ENCODE peak calls at places on chromosomes 2 and 18, in seven cellular contexts. One of them, this sample, is unnamed. For H3K36me3 and H3K4me1, the result is how much of the 10 kb centered on the place peaks cover.

GRCh38 chr2:2633017-2633416 is 301.9 kb upstream of the MYT1L start:
- DNase-seq in heart right ventricle: no peak
- DNase-seq in right atrium auricular region: no peak
- DNase-seq in K562: no peak
- DNase-seq in CD8-positive, alpha-beta memory T cell: no peak
- DNase-seq in suprapubic skin: no peak
- DNase-seq in PC-3: no peak
- DNase-seq in this sample: no peak

GRCh38 chr18:50786851-50787250 is 33.0 kb downstream of the MRO start:
- DNase-seq in right atrium auricular region: no peak
- DNase-seq in suprapubic skin: no peak
- DNase-seq in PC-3: no peak
- DNase-seq in K562: no peak
- DNase-seq in heart right ventricle: no peak
- DNase-seq in CD8-positive, alpha-beta memory T cell: no peak
- DNase-seq in this sample: no peak

GRCh38 chr2:285506-285905 is 2.4 kb downstream of the ALKAL2 start:
- DNase-seq in K562: no peak
- DNase-seq in right atrium auricular region: no peak
- DNase-seq in heart right ventricle: no peak
- DNase-seq in suprapubic skin: no peak
- DNase-seq in PC-3: peak
- DNase-seq in CD8-positive, alpha-beta memory T cell: no peak
- DNase-seq in this sample: no peak

GRCh38 chr2:232839680-232840079 is 30.4 kb upstream of the SNORC start:
- DNase-seq in heart right ventricle: peak
- DNase-seq in suprapubic skin: no peak
- DNase-seq in K562: no peak
- DNase-seq in CD8-positive, alpha-beta memory T cell: no peak
- DNase-seq in PC-3: no peak
- DNase-seq in right atrium auricular region: no peak
- DNase-seq in this sample: no peak

GRCh38 chr2:29788066-29788465 is 133.3 kb downstream of the ALK start:
- DNase-seq in suprapubic skin: no peak
- DNase-seq in heart right ventricle: no peak
- DNase-seq in K562: no peak
- DNase-seq in CD8-positive, alpha-beta memory T cell: no peak
- DNase-seq in PC-3: no peak
- DNase-seq in right atrium auricular region: no peak
- DNase-seq in this sample: no peak

GRCh38 chr2:162416446-162416845 is 72.5 kb downstream of the GCA start:
- DNase-seq in right atrium auricular region: no peak
- DNase-seq in K562: no peak
- DNase-seq in heart right ventricle: no peak
- DNase-seq in suprapubic skin: no peak
- DNase-seq in PC-3: no peak
- DNase-seq in CD8-positive, alpha-beta memory T cell: no peak
- DNase-seq in this sample: no peak

GRCh38 chr2:241844066-241844728 is 14.5 kb downstream of the PDCD1 start:
- DNase-seq in K562: peak
- DNase-seq in CD8-positive, alpha-beta memory T cell: peak
- DNase-seq in right atrium auricular region: no peak
- DNase-seq in PC-3: peak
- DNase-seq in heart right ventricle: peak
- DNase-seq in suprapubic skin: peak
- DNase-seq in this sample: peak

GRCh38 chr18:76687271-76688006 is 134.9 kb upstream of the ZNF236 start:
- DNase-seq in right atrium auricular region: no peak
- DNase-seq in suprapubic skin: no peak
- DNase-seq in PC-3: no peak
- DNase-seq in CD8-positive, alpha-beta memory T cell: no peak
- DNase-seq in K562: no peak
- DNase-seq in heart right ventricle: no peak
- DNase-seq in this sample: no peak

GRCh38 chr2:205769494-205769848 is 87.2 kb downstream of the NRP2 start:
- DNase-seq in right atrium auricular region: no peak
- DNase-seq in heart right ventricle: no peak
- DNase-seq in suprapubic skin: no peak
- DNase-seq in CD8-positive, alpha-beta memory T cell: no peak
- DNase-seq in PC-3: peak
- DNase-seq in K562: no peak
- DNase-seq in this sample: no peak

GRCh38 chr2:51219468-51219867 is 187.5 kb upstream of the NRXN1 start:
- DNase-seq in right atrium auricular region: no peak
- DNase-seq in CD8-positive, alpha-beta memory T cell: no peak
- DNase-seq in PC-3: peak
- DNase-seq in K562: no peak
- DNase-seq in heart right ventricle: no peak
- DNase-seq in suprapubic skin: no peak
- DNase-seq in this sample: no peak

GRCh38 chr2:203934006-203934632 is 2.4 kb upstream of the ICOS start:
- DNase-seq in PC-3: no peak
- DNase-seq in right atrium auricular region: no peak
- DNase-seq in suprapubic skin: no peak
- DNase-seq in heart right ventricle: no peak
- DNase-seq in CD8-positive, alpha-beta memory T cell: peak
- DNase-seq in K562: no peak
- DNase-seq in this sample: no peak

GRCh38 chr2:108534577-108535379 is 508 bp downstream of the LIMS1 start:
- DNase-seq in K562: no peak
- DNase-seq in PC-3: peak
- DNase-seq in heart right ventricle: peak
- DNase-seq in suprapubic skin: peak
- DNase-seq in right atrium auricular region: no peak
- DNase-seq in CD8-positive, alpha-beta memory T cell: peak
- DNase-seq in this sample: no peak

GRCh38 chr18:75211721-75212625 is 1.4 kb downstream of the TSHZ1 start:
- DNase-seq in right atrium auricular region: no peak
- DNase-seq in CD8-positive, alpha-beta memory T cell: peak
- DNase-seq in K562: peak
- DNase-seq in suprapubic skin: no peak
- DNase-seq in heart right ventricle: peak
- DNase-seq in PC-3: peak
- DNase-seq in this sample: peak

DNA sequence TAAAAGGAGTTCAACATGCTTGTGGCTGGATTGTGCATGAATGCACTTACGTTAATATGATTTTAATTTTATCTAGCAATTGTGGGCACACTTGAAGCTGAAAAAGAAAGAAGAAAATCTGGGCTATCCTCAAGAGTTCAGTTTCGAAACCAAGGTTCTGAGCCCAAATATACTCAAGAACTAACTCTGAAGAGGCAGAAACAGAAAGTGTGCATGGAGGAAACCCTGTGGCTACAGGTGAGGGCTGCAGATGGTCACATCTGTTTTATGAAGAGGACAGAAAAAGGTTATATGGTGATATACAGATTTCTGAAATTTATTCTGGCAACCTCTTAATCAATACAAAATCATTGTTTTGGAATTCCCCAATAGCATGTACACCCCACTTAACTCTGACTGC is 57.3 kb downstream of the ITGA6 start:
- DNase-seq in heart right ventricle: no peak
- DNase-seq in CD8-positive, alpha-beta memory T cell: no peak
- DNase-seq in K562: no peak
- DNase-seq in right atrium auricular region: no peak
- DNase-seq in suprapubic skin: no peak
- DNase-seq in PC-3: no peak
- DNase-seq in this sample: no peak
- H3K36me3 ChIP-seq in heart right ventricle: under half
- H3K36me3 ChIP-seq in CD8-positive, alpha-beta memory T cell: under half
- H3K36me3 ChIP-seq in K562: under half
- H3K36me3 ChIP-seq in right atrium auricular region: under half
- H3K36me3 ChIP-seq in suprapubic skin: under half
- H3K36me3 ChIP-seq in PC-3: half or more
- H3K36me3 ChIP-seq in this sample: under half

GRCh38 chr2:128305555-128306080 is 13.1 kb downstream of the HS6ST1 start:
- DNase-seq in heart right ventricle: no peak
- DNase-seq in K562: no peak
- DNase-seq in CD8-positive, alpha-beta memory T cell: no peak
- DNase-seq in PC-3: peak
- DNase-seq in right atrium auricular region: no peak
- DNase-seq in suprapubic skin: no peak
- DNase-seq in this sample: no peak
- H3K4me1 ChIP-seq in heart right ventricle: half or more
- H3K4me1 ChIP-seq in K562: under half
- H3K4me1 ChIP-seq in CD8-positive, alpha-beta memory T cell: under half
- H3K4me1 ChIP-seq in PC-3: under half
- H3K4me1 ChIP-seq in right atrium auricular region: half or more
- H3K4me1 ChIP-seq in suprapubic skin: half or more
- H3K4me1 ChIP-seq in this sample: under half

GRCh38 chr2:70992945-70993688 is 1.6 kb downstream of the TEX261 start:
- DNase-seq in K562: peak
- DNase-seq in suprapubic skin: no peak
- DNase-seq in right atrium auricular region: peak
- DNase-seq in CD8-positive, alpha-beta memory T cell: no peak
- DNase-seq in PC-3: no peak
- DNase-seq in heart right ventricle: no peak
- DNase-seq in this sample: no peak
- H3K4me3 ChIP-seq in K562: peak
- H3K4me3 ChIP-seq in suprapubic skin: peak
- H3K4me3 ChIP-seq in right atrium auricular region: peak
- H3K4me3 ChIP-seq in CD8-positive, alpha-beta memory T cell: peak
- H3K4me3 ChIP-seq in PC-3: peak
- H3K4me3 ChIP-seq in heart right ventricle: no peak
- H3K4me3 ChIP-seq in this sample: peak

GRCh38 chr18:64379662-64380061 is 230.8 kb upstream of the LINC00305 start:
- DNase-seq in PC-3: no peak
- DNase-seq in heart right ventricle: no peak
- DNase-seq in K562: no peak
- DNase-seq in right atrium auricular region: no peak
- DNase-seq in CD8-positive, alpha-beta memory T cell: no peak
- DNase-seq in suprapubic skin: no peak
- DNase-seq in this sample: no peak
- H3K36me3 ChIP-seq in PC-3: under half
- H3K36me3 ChIP-seq in heart right ventricle: under half
- H3K36me3 ChIP-seq in K562: under half
- H3K36me3 ChIP-seq in right atrium auricular region: under half
- H3K36me3 ChIP-seq in CD8-positive, alpha-beta memory T cell: under half
- H3K36me3 ChIP-seq in suprapubic skin: under half
- H3K36me3 ChIP-seq in this sample: under half

GRCh38 chr2:70091364-70091763 is 4.1 kb downstream of the PCBP1 start:
- DNase-seq in PC-3: no peak
- DNase-seq in CD8-positive, alpha-beta memory T cell: no peak
- DNase-seq in K562: no peak
- DNase-seq in right atrium auricular region: no peak
- DNase-seq in heart right ventricle: no peak
- DNase-seq in suprapubic skin: no peak
- DNase-seq in this sample: no peak
- H3K4me1 ChIP-seq in PC-3: under half
- H3K4me1 ChIP-seq in CD8-positive, alpha-beta memory T cell: half or more
- H3K4me1 ChIP-seq in K562: under half
- H3K4me1 ChIP-seq in right atrium auricular region: under half
- H3K4me1 ChIP-seq in heart right ventricle: under half
- H3K4me1 ChIP-seq in suprapubic skin: under half
- H3K4me1 ChIP-seq in this sample: under half

DNA sequence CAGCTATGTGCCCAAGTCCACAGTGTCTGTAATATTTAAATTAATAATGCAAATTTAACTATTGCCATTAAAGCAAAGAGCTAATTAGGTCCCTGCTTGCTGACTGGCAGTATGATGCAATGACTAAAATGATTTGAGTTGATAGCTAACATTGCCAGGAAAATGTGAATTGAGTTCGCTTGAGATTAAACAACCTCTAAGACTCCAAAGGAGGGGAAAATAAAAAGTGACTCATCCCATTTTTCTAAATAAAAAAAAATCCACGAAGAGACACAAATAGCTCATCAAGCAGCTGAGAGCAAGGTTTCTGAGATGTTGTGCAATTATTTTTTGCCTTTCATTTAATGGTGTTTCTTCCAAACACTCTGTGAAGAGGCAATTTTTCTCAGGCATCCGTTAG is 413.0 kb downstream of the MTX2 start:
- DNase-seq in PC-3: no peak
- DNase-seq in right atrium auricular region: no peak
- DNase-seq in K562: no peak
- DNase-seq in CD8-positive, alpha-beta memory T cell: no peak
- DNase-seq in heart right ventricle: no peak
- DNase-seq in suprapubic skin: no peak
- DNase-seq in this sample: no peak
- H3K4me3 ChIP-seq in PC-3: no peak
- H3K4me3 ChIP-seq in right atrium auricular region: no peak
- H3K4me3 ChIP-seq in K562: no peak
- H3K4me3 ChIP-seq in CD8-positive, alpha-beta memory T cell: no peak
- H3K4me3 ChIP-seq in heart right ventricle: no peak
- H3K4me3 ChIP-seq in suprapubic skin: no peak
- H3K4me3 ChIP-seq in this sample: no peak

GRCh38 chr2:196144513-196145126 is 26.8 kb downstream of the STK17B start:
- DNase-seq in right atrium auricular region: no peak
- DNase-seq in CD8-positive, alpha-beta memory T cell: peak
- DNase-seq in suprapubic skin: no peak
- DNase-seq in heart right ventricle: no peak
- DNase-seq in K562: no peak
- DNase-seq in PC-3: peak
- DNase-seq in this sample: no peak

GRCh38 chr2:196153480-196153879 is 17.9 kb downstream of the STK17B start:
- DNase-seq in right atrium auricular region: no peak
- DNase-seq in K562: no peak
- DNase-seq in suprapubic skin: no peak
- DNase-seq in CD8-positive, alpha-beta memory T cell: no peak
- DNase-seq in heart right ventricle: no peak
- DNase-seq in PC-3: no peak
- DNase-seq in this sample: no peak

GRCh38 chr2:196145256-196145655 is 26.1 kb downstream of the STK17B start:
- DNase-seq in right atrium auricular region: no peak
- DNase-seq in PC-3: no peak
- DNase-seq in K562: no peak
- DNase-seq in heart right ventricle: no peak
- DNase-seq in CD8-positive, alpha-beta memory T cell: no peak
- DNase-seq in suprapubic skin: no peak
- DNase-seq in this sample: no peak

GRCh38 chr2:196148736-196149135 is 22.6 kb downstream of the STK17B start:
- DNase-seq in heart right ventricle: no peak
- DNase-seq in K562: no peak
- DNase-seq in right atrium auricular region: no peak
- DNase-seq in PC-3: no peak
- DNase-seq in suprapubic skin: no peak
- DNase-seq in CD8-positive, alpha-beta memory T cell: peak
- DNase-seq in this sample: no peak

DNA sequence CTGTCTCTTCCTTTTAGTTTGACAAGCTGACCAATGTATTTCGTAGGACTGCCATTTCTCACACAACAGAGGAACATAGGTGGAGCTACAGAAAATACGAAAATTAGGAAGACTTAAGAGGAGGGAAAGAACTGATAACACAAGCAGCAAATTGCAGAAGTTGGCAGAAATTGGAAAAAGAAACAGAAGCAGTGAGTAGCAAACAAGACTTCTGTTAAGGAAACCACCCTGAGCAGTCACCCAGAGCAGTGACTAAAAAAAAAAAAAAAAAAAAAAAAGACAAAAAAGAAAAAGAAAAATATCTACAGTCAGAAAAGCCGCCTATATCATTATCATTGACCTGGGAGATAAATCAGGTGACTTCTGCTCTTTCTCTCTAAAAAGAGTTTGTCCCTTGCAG is 21.5 kb downstream of the STK17B start:
- DNase-seq in K562: no peak
- DNase-seq in right atrium auricular region: no peak
- DNase-seq in CD8-positive, alpha-beta memory T cell: no peak
- DNase-seq in suprapubic skin: no peak
- DNase-seq in PC-3: no peak
- DNase-seq in heart right ventricle: no peak
- DNase-seq in this sample: no peak
- H3K36me3 ChIP-seq in K562: under half
- H3K36me3 ChIP-seq in right atrium auricular region: under half
- H3K36me3 ChIP-seq in CD8-positive, alpha-beta memory T cell: under half
- H3K36me3 ChIP-seq in suprapubic skin: under half
- H3K36me3 ChIP-seq in PC-3: under half
- H3K36me3 ChIP-seq in heart right ventricle: under half
- H3K36me3 ChIP-seq in this sample: half or more